ENCODE peak calls at places on chromosomes 4 and X, in seven cellular contexts. T is GM13976; O is lower lobe of right lung; X is activated CD8-positive, alpha-beta T cell treated with anti-CD3 and anti-CD28 coated beads for 36 hours; J is GM23338; S is adrenal gland; Q is Peyer's patch. V is an unnamed sample.
A peak's percentile ranks its signal among the peaks of the same experiment; 100 is the strongest.

GRCh38 chrX:24260827-24261550 is 52.9 kb downstream of the SUPT20HL2 start:
- DNase-seq in X (peak; percentile 54), J (no peak), O (peak; percentile 53), S (peak; percentile 53), T (peak; percentile 16), Q (peak; percentile 37), V (no peak)

GRCh38 chr4:101346312-101346561 is 1.1 kb downstream of the PPP3CA start:
- DNase-seq in J (no peak), S (no peak), Q (peak; percentile 56), O (no peak), X (no peak), T (peak; percentile 52), V (peak; percentile 38)

GRCh38 chrX:66489339-66489738 is 149.5 kb downstream of the EDA2R start:
- DNase-seq in J (no peak), O (no peak), Q (no peak), X (no peak), S (no peak), T (no peak), V (no peak)

GRCh38 chr4:36399762-36400353 is 118.4 kb downstream of the DTHD1 start:
- DNase-seq in T (no peak), J (peak; percentile 46), O (no peak), X (peak; percentile 74), S (peak; percentile 21), Q (peak; percentile 45), V (peak; percentile 19)

GRCh38 chr4:88860594-88860993 is 163.0 kb upstream of the NAP1L5 start:
- DNase-seq in J (no peak), O (no peak), X (no peak), T (no peak), Q (no peak), S (no peak), V (no peak)

GRCh38 chr4:163681208-163681821 is 186.8 kb downstream of the TMA16 start:
- DNase-seq in X (peak; percentile 24), T (peak; percentile 64), J (peak; percentile 87), O (no peak), Q (peak; percentile 24), S (peak; percentile 20), V (peak; percentile 56)

GRCh38 chrX:34338046-34338445 is 205.9 kb upstream of the FAM47A start:
- DNase-seq in O (no peak), X (no peak), Q (no peak), T (no peak), S (no peak), J (no peak), V (no peak)

GRCh38 chrX:102835504-102836146 is 101.4 kb upstream of the RAB40AL start:
- DNase-seq in Q (no peak), O (no peak), J (peak; percentile 48), S (peak; percentile 19), X (peak; percentile 16), T (no peak), V (no peak)

GRCh38 chr4:2441393-2442174 is 22.8 kb downstream of the CFAP99 start:
- DNase-seq in S (peak; percentile 65), J (peak; percentile 94), Q (peak; percentile 75), T (peak; percentile 95), O (peak; percentile 77), X (peak; percentile 94), V (peak; percentile 92)

GRCh38 chr4:163343604-163344146 is at the start of gene NPY5R:
- DNase-seq in O (no peak), S (peak; percentile 8), Q (no peak), J (peak; percentile 52), T (peak; percentile 16), X (no peak), V (no peak)

GRCh38 chrX:124257924-124258706 is 74.3 kb upstream of the TEX13D start:
- DNase-seq in S (no peak), T (no peak), X (peak; percentile 28), O (no peak), J (no peak), Q (no peak), V (no peak)

GRCh38 chr4:147175460-147176025 is 229.9 kb upstream of the TTC29 start:
- DNase-seq in Q (no peak), S (no peak), O (no peak), J (no peak), T (no peak), X (no peak), V (no peak)

GRCh38 chr4:8192748-8193738 is 6.0 kb upstream of the SH3TC1 start:
- DNase-seq in O (peak; percentile 71), X (peak; percentile 69), J (no peak), S (peak; percentile 55), Q (peak; percentile 88), T (peak; percentile 76), V (peak; percentile 77)

GRCh38 chrX:9471571-9471985 is 6.7 kb downstream of the TBL1X start:
- DNase-seq in T (no peak), X (no peak), S (no peak), Q (no peak), J (no peak), O (no peak), V (no peak)

GRCh38 chrX:16640823-16641222 is 9.1 kb upstream of the S100G start:
- DNase-seq in Q (no peak), T (no peak), S (no peak), J (no peak), X (no peak), O (no peak), V (no peak)
- TF ChIP-seq CTCF in Q (no peak), T (no peak), S (no peak), J (no peak), X (no peak), O (no peak), V (no peak)

GRCh38 chrX:93591398-93591797 is 82.0 kb downstream of the NAP1L3 start:
- DNase-seq in S (no peak), O (no peak), X (no peak), T (no peak), J (peak; percentile 10), Q (no peak), V (no peak)
- TF ChIP-seq CTCF in S (no peak), O (no peak), X (no peak), T (no peak), J (peak; percentile 36), Q (no peak), V (no peak)

DNA sequence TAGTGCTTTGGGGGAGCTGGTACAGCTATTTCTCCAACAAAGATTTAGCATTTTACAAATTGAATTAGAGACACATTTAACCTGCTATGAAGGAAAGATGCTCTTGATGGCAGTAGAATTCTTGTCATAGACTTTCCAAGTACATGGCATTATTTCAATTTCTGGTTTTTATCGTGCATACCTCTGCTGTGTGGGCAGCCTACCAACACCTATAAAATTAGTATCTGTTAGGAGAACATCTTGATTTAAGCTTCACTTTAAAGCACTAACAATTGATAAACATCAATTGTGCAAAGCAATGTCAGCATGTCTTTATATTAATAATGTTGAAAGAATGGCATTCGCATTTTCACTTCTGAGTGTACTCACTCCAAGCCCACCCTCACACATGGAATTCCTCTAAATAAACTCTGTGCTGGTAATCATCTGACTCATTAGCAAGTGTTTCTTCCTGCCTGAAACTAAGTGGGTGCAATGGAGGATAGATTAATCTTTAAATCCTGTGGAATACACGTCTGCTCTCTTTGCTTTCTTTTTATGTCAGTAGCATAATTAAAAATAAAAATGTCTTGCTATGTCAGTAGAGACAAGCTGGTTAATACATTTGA is 279.8 kb upstream of the MAGEB18 start:
- DNase-seq in J (no peak), T (no peak), X (no peak), S (no peak), Q (no peak), O (no peak), V (no peak)
- TF ChIP-seq CTCF in J (no peak), T (no peak), X (no peak), S (no peak), Q (no peak), O (no peak), V (no peak)

DNA sequence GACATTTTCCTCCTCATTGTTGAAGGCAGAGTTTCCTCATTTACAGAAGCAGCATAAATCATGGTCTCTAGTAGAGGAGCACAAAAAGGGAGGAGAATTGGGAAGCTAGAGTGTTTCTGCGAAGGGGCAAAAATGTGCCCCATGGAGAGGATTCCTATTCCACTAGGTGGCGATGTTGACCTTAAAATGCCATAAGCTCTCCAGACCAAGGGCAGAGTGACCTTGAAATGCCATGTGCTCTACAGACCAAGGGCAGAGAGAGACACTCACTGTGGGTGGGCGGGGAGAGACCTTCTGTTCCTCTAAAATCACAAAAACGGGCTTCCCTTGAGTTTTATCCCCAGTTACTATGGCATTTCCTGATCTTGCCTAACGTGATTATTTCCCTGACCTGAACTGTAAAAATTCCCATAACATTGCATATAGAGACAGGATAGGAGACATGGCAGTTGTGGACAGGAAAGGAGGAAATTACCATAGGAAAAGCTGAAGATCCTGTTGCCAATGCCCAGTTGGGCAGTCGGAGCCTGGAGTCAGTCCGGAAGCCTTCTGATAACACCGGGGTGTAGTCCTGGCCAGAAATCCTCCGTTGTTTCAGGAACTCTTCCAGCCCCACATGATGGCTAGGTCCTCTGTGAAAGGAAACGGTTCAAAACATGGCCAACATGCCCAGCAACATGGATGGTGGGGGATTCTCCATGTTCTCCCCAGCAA is 567.7 kb downstream of the MAGEB5 start:
- DNase-seq in J (peak; percentile 77), S (peak; percentile 54), Q (no peak), O (no peak), X (peak; percentile 8), T (no peak), V (no peak)
- TF ChIP-seq CTCF in J (peak; percentile 76), S (peak; percentile 50), Q (peak; percentile 16), O (peak; percentile 35), X (no peak), T (peak; percentile 53), V (peak; percentile 48)

DNA sequence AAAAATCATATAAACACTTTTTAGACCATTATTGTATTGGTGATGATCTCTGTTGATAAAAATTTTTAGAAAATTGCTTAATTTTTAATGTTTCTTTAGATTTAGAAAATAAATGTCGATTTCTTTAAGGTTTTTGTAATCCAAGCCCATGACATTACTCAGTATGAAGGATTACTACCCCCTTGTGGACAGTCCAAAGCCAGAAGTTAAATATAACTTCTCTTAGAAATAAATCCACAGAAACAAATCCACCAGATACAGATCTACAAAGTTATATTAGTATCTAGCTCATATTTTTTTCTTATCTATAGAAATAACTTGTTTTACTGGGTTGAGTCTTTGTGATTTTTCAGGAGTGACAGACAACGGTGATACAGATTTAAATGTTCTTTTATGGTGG is 18.9 kb downstream of the TIFA start:
- DNase-seq in T (no peak), Q (no peak), J (peak; percentile 39), O (no peak), X (no peak), S (no peak), V (no peak)
- TF ChIP-seq CTCF in T (peak; percentile 16), Q (peak; percentile 32), J (no peak), O (peak; percentile 43), X (peak; percentile 41), S (peak; percentile 53), V (peak; percentile 48)

GRCh38 chrX:1452497-1453389 is at the start of gene ASMTL:
- DNase-seq in J (peak; percentile 99), S (peak; percentile 100), X (peak; percentile 100), T (peak; percentile 100), Q (peak; percentile 100), O (peak; percentile 100), V (peak; percentile 99)
- TF ChIP-seq CTCF in J (no peak), S (no peak), X (no peak), T (no peak), Q (no peak), O (no peak), V (no peak)